ENCODE peak calls at places on chromosomes 11 and 22, in six cellular contexts. E is HCT116, Y is H1, C is NT2/D1, R is HepG2, G is GM12878. M is an unnamed sample.

GRCh38 chr11:64001552-64002427 is 15.6 kb downstream of the OTUB1 start:
- DNase-seq in G (no peak), C (no peak), Y (no peak), E (no peak), R (no peak), M (no peak)

GRCh38 chr22:39152511-39153219 is at the start of gene CBX7:
- DNase-seq in Y (no peak), E (peak), G (peak), C (no peak), R (peak), M (peak)

GRCh38 chr22:25564320-25564978 is at the start of gene GRK3:
- DNase-seq in G (no peak), C (peak), E (peak), Y (peak), R (no peak), M (peak)

GRCh38 chr22:23305321-23305910 is 125.1 kb downstream of the BCR start:
- DNase-seq in G (no peak), Y (no peak), E (no peak), C (no peak), R (no peak), M (no peak)

GRCh38 chr11:115963170-115963569 is 459.0 kb upstream of the CADM1 start:
- DNase-seq in C (no peak), Y (no peak), R (no peak), G (no peak), E (no peak), M (no peak)

GRCh38 chr11:14638561-14638960 is 5.0 kb upstream of the PDE3B start:
- DNase-seq in C (no peak), E (no peak), R (no peak), G (no peak), Y (no peak), M (no peak)

GRCh38 chr22:19820880-19821522 is 33.7 kb downstream of the GNB1L start:
- DNase-seq in E (no peak), Y (no peak), C (no peak), R (no peak), G (no peak), M (no peak)

GRCh38 chr11:86593833-86594232 is 78.6 kb downstream of the ME3 start:
- DNase-seq in R (no peak), G (no peak), C (no peak), Y (no peak), E (no peak), M (no peak)

GRCh38 chr11:109424893-109425292 is 2.9 kb downstream of the C11orf87 start:
- DNase-seq in E (no peak), G (no peak), R (peak), C (no peak), Y (peak), M (peak)

GRCh38 chr11:3137486-3138177 is 27.5 kb downstream of the OSBPL5 start:
- DNase-seq in G (no peak), C (no peak), E (no peak), Y (no peak), R (no peak), M (no peak)

GRCh38 chr11:47566166-47566546 is 757 bp downstream of the PTPMT1 start:
- DNase-seq in C (no peak), E (no peak), G (no peak), R (no peak), Y (no peak), M (peak)

GRCh38 chr22:44384981-44385610 is 72.3 kb upstream of the SHISAL1 start:
- DNase-seq in R (no peak), Y (no peak), G (no peak), C (no peak), E (no peak), M (no peak)

GRCh38 chr22:44448271-44448780 is 49.7 kb downstream of the RTL6 start:
- DNase-seq in E (no peak), G (no peak), Y (no peak), C (no peak), R (no peak), M (no peak)

GRCh38 chr22:22893891-22894739 is 6.5 kb downstream of the IGLL5 start:
- DNase-seq in C (no peak), E (no peak), Y (no peak), G (no peak), R (no peak), M (peak)

GRCh38 chr11:27462543-27462942 is 10.0 kb downstream of the LGR4 start:
- DNase-seq in Y (no peak), G (no peak), E (no peak), C (no peak), R (no peak), M (no peak)

GRCh38 chr22:26194313-26194712 is 25.1 kb downstream of the SEZ6L start:
- DNase-seq in G (no peak), Y (no peak), R (no peak), C (no peak), E (no peak), M (no peak)

GRCh38 chr11:134267966-134268365 is 8.2 kb upstream of the GLB1L3 start:
- DNase-seq in Y (no peak), R (no peak), C (no peak), G (no peak), E (no peak), M (no peak)
- TF ChIP-seq ZNF274 in Y (no peak), R (no peak), C (no peak), G (no peak), E (no peak), M (no peak)

DNA sequence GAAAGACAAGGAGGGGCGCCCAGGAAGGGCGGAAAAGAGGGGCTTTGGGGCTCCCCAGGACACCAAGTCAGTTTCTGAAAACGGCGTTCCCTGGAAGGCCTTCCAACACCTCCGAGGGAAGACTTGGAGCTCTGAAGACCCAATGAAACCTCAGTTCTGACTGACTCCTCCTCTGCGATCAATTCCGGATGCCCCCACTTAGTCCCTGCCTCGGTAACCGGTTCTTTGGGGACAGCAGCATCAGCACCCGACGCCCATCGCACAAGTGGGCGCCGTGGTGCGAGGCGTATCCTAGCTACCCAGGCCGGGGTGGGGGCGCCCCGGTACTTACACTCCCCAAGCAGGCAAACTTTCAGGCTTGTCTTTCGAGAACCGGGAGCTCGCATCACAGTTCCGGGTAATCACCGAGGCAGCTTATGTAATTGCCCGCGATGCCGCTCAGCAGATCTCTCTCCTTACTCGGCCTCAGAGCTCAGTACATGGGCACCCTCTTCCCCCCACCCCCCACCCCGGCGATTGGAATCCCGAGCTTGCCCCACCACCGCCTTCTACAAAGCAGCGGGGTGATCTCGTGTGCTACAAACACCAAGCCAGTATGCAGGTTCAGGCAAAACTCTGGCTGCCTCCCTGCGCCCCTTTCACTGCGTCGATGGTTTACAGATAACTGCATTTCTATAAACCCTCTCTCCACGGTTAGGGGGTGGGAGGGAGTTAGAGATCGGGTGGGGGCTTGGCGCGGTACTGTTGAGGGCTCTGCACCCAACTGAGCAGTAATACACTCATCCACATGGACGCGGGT is 2.0 kb downstream of the TENM4 start:
- DNase-seq in C (no peak), E (no peak), G (no peak), R (no peak), Y (no peak), M (no peak)
- TF ChIP-seq ZNF274 in C (no peak), E (no peak), G (no peak), R (no peak), Y (no peak), M (no peak)

DNA sequence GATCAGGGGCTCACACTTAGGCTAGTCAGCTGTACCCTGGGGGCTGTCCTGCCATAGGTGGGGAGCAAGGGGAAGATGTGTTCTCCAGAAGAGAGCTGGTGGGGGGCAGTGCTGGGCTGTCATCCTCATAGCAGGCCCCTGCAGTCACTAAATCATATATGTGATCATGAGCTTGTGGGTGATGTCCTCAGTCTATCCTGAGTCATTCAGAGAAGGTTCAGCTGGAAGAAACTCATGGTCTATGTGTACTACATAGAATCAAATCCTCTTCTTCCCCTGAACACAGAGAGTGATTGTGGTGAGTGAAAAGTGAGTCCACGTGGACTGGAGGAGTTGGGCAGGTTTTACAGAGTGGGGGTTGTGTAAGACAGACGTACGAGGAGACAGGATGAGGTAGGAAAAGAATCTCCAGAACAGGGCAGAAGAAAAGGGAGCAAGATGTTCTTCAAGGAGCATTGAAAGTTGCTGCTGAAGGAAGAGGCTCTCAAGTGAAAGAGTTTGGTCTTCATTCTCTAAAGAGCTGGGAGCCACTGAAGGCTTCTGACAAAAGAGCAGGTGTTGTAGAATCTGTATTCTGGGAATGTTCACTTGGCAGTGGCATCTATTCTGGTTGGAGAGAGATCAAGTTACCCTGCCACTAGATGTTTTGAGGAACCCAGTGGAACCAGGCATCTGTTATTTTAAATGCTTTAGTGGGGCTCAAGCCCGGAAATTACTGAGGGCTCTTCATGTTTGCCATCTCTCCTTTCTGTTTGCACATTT is 68.9 kb downstream of the C22orf31 start:
- DNase-seq in E (no peak), C (no peak), G (no peak), R (no peak), Y (no peak), M (no peak)
- TF ChIP-seq ZNF274 in E (no peak), C (no peak), G (no peak), R (no peak), Y (no peak), M (no peak)

DNA sequence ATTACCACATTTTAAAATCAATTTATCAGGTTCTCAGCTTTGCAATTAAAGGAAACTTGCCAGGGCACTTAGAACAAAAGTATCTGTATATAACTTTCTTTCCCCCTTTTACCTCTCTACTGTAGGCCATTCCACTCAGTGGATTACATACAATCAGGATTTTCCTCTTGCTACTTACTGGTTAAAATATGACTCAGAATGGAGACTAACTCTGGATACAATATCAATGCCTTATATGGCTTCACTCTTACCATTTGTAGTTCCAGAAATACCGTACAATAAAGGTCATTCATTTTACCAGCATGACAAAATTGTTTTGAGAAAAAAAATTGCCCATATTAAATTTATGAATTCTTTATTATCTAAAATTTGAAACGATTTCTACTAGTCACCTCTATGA is 706.8 kb downstream of the KCNA4 start:
- DNase-seq in C (no peak), Y (no peak), R (no peak), G (no peak), E (no peak), M (no peak)
- TF ChIP-seq ZNF274 in C (no peak), Y (no peak), R (no peak), G (no peak), E (no peak), M (no peak)

DNA sequence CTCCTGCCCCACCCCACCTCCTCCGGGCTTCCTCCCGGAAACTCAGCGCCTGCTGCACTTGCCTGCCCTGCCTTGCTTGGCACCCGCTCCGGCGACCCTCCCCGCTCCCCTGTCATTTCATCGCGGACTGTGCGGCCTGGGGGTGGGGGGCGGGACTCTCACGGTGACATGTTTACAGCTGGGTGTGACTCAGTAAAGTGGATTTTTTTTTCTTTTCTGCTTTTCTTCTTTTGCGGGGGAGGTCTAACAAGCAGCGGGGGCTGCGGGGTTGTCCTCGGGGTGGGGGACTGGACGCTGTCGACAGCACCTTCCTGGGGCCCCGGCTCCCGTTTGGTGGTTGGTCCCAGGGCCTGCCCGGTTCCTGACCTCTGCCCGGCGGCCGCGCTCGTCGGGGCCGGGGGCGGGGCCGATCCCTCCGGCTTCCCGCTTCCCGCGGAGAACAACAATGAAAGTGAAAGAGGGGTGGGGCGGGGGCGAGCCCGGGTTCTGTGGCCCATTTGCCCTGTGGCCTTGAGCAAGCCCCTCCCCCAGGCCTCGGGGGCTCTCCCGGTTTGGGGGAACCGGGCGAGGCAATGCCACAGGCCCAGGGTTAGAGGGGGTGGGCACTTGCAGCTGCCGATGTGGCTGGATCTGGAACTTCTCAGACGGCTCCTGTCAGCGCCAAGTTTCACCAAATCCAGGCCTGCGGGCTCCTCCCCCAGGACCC is 976 bp upstream of the MDK start:
- DNase-seq in R (peak), E (no peak), Y (no peak), C (no peak), G (no peak), M (peak)
- TF ChIP-seq ZNF274 in R (no peak), E (no peak), Y (no peak), C (no peak), G (no peak), M (no peak)

DNA sequence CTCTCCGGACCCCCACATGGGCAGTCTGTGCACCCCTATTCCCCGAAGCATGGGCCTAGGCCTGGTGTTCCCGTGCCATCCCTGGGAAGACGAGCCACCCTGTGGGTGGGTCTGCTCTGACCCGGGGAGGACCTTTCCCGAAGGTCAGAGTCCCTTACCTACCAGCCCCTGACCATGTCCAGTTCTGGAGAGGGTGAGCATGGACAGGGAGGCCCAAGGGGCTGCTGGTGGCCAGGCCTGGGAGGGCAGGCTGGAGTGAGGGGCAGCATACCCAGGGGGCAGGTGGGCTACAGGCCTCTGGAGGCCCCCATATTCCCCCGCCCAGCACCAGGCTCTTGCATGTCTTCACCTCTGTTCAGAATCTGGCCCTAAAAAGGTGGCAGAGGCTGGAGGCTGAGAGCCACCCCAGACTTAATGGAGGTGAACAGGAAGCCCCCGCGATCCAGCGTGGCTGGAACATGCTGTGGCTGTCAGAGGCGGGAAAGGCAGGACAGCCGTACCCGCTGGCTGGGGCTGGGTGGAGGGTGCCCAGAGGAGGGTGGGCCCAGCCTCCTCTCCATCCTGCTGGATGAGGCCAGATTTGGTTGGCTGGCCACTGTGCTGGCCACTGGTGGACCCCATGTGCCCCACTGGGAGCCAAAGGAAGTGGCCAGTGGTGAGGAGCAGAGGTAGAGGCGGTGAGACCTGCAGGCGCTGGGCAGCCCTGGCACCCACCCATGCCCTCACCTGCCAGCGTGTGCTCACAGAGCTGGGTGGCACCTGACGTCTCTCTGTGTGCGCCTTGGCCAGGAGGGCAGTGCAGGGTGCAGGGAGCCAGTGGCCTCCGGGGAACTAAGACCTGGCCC is 11.2 kb upstream of the SYT8 start:
- DNase-seq in Y (no peak), E (no peak), R (no peak), C (no peak), G (no peak), M (no peak)
- TF ChIP-seq ZNF274 in Y (no peak), E (no peak), R (no peak), C (no peak), G (no peak), M (no peak)